ENCODE peak calls at places on chromosome 15, in five cellular contexts. X, P, I, H and W are unnamed samples.

GRCh38 chr15:39034816-39035215 is 470.2 kb upstream of the RASGRP1 start:
- DNase-seq in X (no peak), P (no peak), I (no peak), H (no peak), W (no peak)

GRCh38 chr15:22888120-22888859 is 49.8 kb downstream of the NIPA2 start:
- DNase-seq in X (no peak), P (no peak), I (peak; percentile 99), H (no peak), W (peak; percentile 73)

GRCh38 chr15:91849749-91850161 is 3.8 kb upstream of the SLCO3A1 start:
- DNase-seq in X (peak; percentile 62), P (no peak), I (peak; percentile 57), H (no peak), W (no peak)

GRCh38 chr15:37203050-37203449 is 102.7 kb upstream of the MEIS2 start:
- DNase-seq in X (no peak), P (no peak), I (no peak), H (no peak), W (no peak)

GRCh38 chr15:38549222-38549621 is 15.4 kb downstream of the RASGRP1 start:
- DNase-seq in X (no peak), P (no peak), I (peak; percentile 60), H (no peak), W (no peak)

GRCh38 chr15:68380456-68380855 is 51.5 kb downstream of the ITGA11 start:
- DNase-seq in X (no peak), P (no peak), I (no peak), H (no peak), W (no peak)

GRCh38 chr15:60643490-60644040 is 164.6 kb upstream of the ICE2 start:
- DNase-seq in X (no peak), P (no peak), I (no peak), H (no peak), W (no peak)

GRCh38 chr15:85972805-85973540 is 106.7 kb upstream of the AGBL1 start:
- DNase-seq in X (no peak), P (no peak), I (no peak), H (no peak), W (no peak)

GRCh38 chr15:96542130-96542770 is 211.8 kb downstream of the NR2F2 start:
- DNase-seq in X (no peak), P (no peak), I (no peak), H (no peak), W (no peak)

GRCh38 chr15:35019401-35020327 is 31.6 kb upstream of the ZNF770 start:
- DNase-seq in X (peak; percentile 74), P (no peak), I (peak; percentile 10), H (peak; percentile 47), W (peak; percentile 1)

GRCh38 chr15:83446904-83447708 is at the start of gene SH3GL3:
- DNase-seq in X (peak; percentile 96), P (peak; percentile 82), I (peak; percentile 55), H (peak; percentile 64), W (peak; percentile 82)

GRCh38 chr15:26971303-26972018 is 480 bp downstream of the GABRG3 start:
- DNase-seq in X (peak; percentile 40), P (peak; percentile 44), I (no peak), H (no peak), W (no peak)

GRCh38 chr15:61994216-61994615 is 66.0 kb downstream of the VPS13C start:
- DNase-seq in X (no peak), P (no peak), I (peak; percentile 86), H (no peak), W (peak; percentile 80)

GRCh38 chr15:40217166-40217785 is 21.6 kb upstream of the PAK6 start:
- DNase-seq in X (peak; percentile 84), P (peak; percentile 65), I (peak; percentile 70), H (no peak), W (peak; percentile 52)

GRCh38 chr15:89112341-89112971 is 24.2 kb downstream of the ABHD2 start:
- DNase-seq in X (no peak), P (no peak), I (peak; percentile 49), H (no peak), W (no peak)

GRCh38 chr15:77569647-77570186 is 63.0 kb downstream of the LINGO1 start:
- DNase-seq in X (no peak), P (no peak), I (no peak), H (no peak), W (no peak)

GRCh38 chr15:34365073-34365825 is 1.7 kb downstream of the LPCAT4 start:
- DNase-seq in X (peak; percentile 35), P (no peak), I (no peak), H (no peak), W (no peak)

GRCh38 chr15:41207687-41208448 is 22.7 kb downstream of the EXD1 start:
- DNase-seq in X (no peak), P (no peak), I (peak; percentile 61), H (no peak), W (no peak)

GRCh38 chr15:94375997-94376396 is 144.6 kb downstream of the MCTP2 start:
- DNase-seq in X (peak; percentile 61), P (no peak), I (no peak), H (no peak), W (no peak)

GRCh38 chr15:47340576-47340920 is 376.8 kb upstream of the SEMA6D start:
- DNase-seq in X (no peak), P (no peak), I (peak; percentile 19), H (no peak), W (peak; percentile 80)

GRCh38 chr15:68277131-68277604 is 377 bp upstream of the FEM1B start:
- DNase-seq in X (peak; percentile 90), P (peak; percentile 70), I (peak; percentile 48), H (no peak), W (no peak)

GRCh38 chr15:40190591-40190990 is 29.7 kb downstream of the BUB1B start:
- DNase-seq in X (no peak), P (no peak), I (peak; percentile 83), H (no peak), W (peak; percentile 1)

GRCh38 chr15:65901836-65902235 is 32.5 kb downstream of the RAB11A start:
- DNase-seq in X (no peak), P (no peak), I (no peak), H (no peak), W (peak; percentile 89)

GRCh38 chr15:65903296-65904073 is 34.2 kb downstream of the RAB11A start:
- DNase-seq in X (peak; percentile 73), P (no peak), I (peak; percentile 51), H (no peak), W (peak; percentile 6)

GRCh38 chr15:65906396-65906795 is 37.1 kb downstream of the RAB11A start:
- DNase-seq in X (peak; percentile 67), P (no peak), I (no peak), H (no peak), W (peak; percentile 92)

GRCh38 chr15:65902373-65902772 is 33.1 kb downstream of the RAB11A start:
- DNase-seq in X (peak; percentile 86), P (no peak), I (peak; percentile 6), H (peak; percentile 13), W (peak; percentile 95)

GRCh38 chr15:65904301-65904700 is 35.0 kb downstream of the RAB11A start:
- DNase-seq in X (no peak), P (no peak), I (peak; percentile 7), H (no peak), W (no peak)
- H3K36me3 ChIP-seq in X (peaks cover 2% of the 10 kb centered on the region), P (peaks cover 5% of the 10 kb centered on the region), I (peaks cover 34% of the 10 kb centered on the region), H (peaks cover 29% of the 10 kb centered on the region), W (peaks cover 24% of the 10 kb centered on the region)

GRCh38 chr15:49308686-49309085 is 114.4 kb upstream of the FGF7 start:
- DNase-seq in X (no peak), P (no peak), I (no peak), H (no peak), W (no peak)
- H2BK5ac ChIP-seq in X (no peak overlapping the region), P (no peak overlapping the region), I (no peak overlapping the region), H (no peak overlapping the region), W (no peak overlapping the region)

DNA sequence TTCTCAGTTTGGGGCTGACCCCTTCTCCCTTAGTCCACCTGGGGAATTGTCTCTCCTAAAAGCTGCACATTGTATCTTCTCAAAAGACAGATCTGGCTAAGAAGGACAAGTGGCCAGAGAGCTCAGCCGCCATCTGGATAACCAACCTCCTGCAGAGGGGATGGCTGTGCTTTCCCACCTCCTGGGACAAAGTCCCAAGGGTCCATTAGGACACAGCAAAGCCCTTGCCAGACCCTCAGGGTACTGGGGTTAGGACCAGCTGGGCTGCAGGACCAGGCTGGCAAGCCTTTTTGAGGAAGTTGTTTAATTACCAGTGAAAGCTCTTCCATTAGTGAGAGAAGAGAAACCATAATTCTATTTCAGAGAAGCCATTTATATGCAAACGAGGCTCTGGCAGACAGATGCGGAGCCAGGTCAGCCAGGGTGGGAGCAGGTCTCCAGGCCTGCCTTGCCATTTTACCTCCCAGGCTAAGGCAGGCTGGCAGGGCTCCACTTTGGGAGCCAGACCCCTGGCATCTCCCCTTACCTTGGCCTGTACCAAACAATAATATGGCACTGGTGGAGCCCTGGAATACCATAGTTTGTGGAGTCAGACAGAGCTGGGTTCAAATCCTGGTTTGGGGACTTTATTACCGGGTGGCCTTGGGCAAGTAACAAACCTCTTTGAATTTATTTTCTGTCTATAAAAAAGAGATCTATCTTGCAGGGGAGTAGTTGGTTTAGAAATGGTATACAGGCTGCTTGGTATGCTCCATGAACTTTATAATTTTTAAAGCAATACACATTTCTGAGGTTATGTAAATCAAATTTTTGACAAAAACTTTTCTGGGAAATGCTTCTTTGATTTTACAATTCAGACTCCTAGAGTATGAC is 17.9 kb downstream of the SHF start:
- DNase-seq in X (no peak), P (no peak), I (no peak), H (no peak), W (no peak)
- H3K27ac ChIP-seq in X (no peak overlapping the region), P (no peak overlapping the region), I (no peak overlapping the region), H (no peak overlapping the region), W (no peak overlapping the region)

GRCh38 chr15:98948456-98948855 is 59.1 kb downstream of the PGPEP1L start:
- DNase-seq in X (no peak), P (no peak), I (no peak), H (no peak), W (no peak)

GRCh38 chr15:98951004-98951403 is 56.6 kb downstream of the PGPEP1L start:
- DNase-seq in X (no peak), P (no peak), I (no peak), H (no peak), W (no peak)

GRCh38 chr15:98946301-98947255 is 61.0 kb downstream of the PGPEP1L start:
- DNase-seq in X (no peak), P (no peak), I (peak; percentile 26), H (no peak), W (no peak)

GRCh38 chr15:98949624-98950023 is 58.0 kb downstream of the PGPEP1L start:
- DNase-seq in X (no peak), P (no peak), I (no peak), H (no peak), W (no peak)

GRCh38 chr15:98948941-98949340 is 58.7 kb downstream of the PGPEP1L start:
- DNase-seq in X (no peak), P (no peak), I (no peak), H (no peak), W (no peak)
- H3K36me3 ChIP-seq in X (peaks cover 19% of the 10 kb centered on the region), P (peaks cover 42% of the 10 kb centered on the region), I (peaks cover 71% of the 10 kb centered on the region), H (peaks cover 66% of the 10 kb centered on the region), W (peaks cover 87% of the 10 kb centered on the region)